ENCODE peak calls at places on chromosomes 1 and 21, in five cellular contexts. E, H, B, A and F are unnamed samples.

GRCh38 chr1:228646717-228647522 is 88.4 kb upstream of the RHOU start:
- DNase-seq in E (peak; percentile 34), H (peak; percentile 10), B (peak; percentile 57), A (peak; percentile 81), F (peak; percentile 38)

GRCh38 chr1:51916587-51917405 is 38.3 kb upstream of the NRDC start:
- DNase-seq in E (peak; percentile 63), H (no peak), B (peak; percentile 77), A (peak; percentile 51), F (no peak)

GRCh38 chr1:212975607-212975918 is 25.2 kb downstream of the VASH2 start:
- DNase-seq in E (no peak), H (no peak), B (no peak), A (peak; percentile 37), F (no peak)

GRCh38 chr21:17925000-17925610 is 105.9 kb upstream of the C21orf91 start:
- DNase-seq in E (peak; percentile 41), H (peak; percentile 59), B (peak; percentile 78), A (peak; percentile 66), F (peak; percentile 41)

GRCh38 chr21:42939581-42940413 is 14.4 kb upstream of the ERVH48-1 start:
- DNase-seq in E (peak; percentile 88), H (no peak), B (peak; percentile 98), A (peak; percentile 97), F (peak; percentile 82)

GRCh38 chr1:42990757-42991346 is 32.2 kb upstream of the SLC2A1 start:
- DNase-seq in E (no peak), H (no peak), B (no peak), A (no peak), F (no peak)

GRCh38 chr1:203173566-203173965 is 2.1 kb downstream of the MYBPH start:
- DNase-seq in E (no peak), H (peak; percentile 17), B (no peak), A (no peak), F (no peak)

GRCh38 chr1:166141969-166142368 is 24.8 kb downstream of the FAM78B start:
- DNase-seq in E (no peak), H (no peak), B (no peak), A (no peak), F (no peak)

GRCh38 chr21:33265664-33266049 is 510 bp upstream of the IL10RB start:
- DNase-seq in E (no peak), H (peak; percentile 70), B (peak; percentile 45), A (peak; percentile 28), F (no peak)

GRCh38 chr1:42757892-42758275 is 8.9 kb downstream of the P3H1 start:
- DNase-seq in E (no peak), H (no peak), B (peak; percentile 62), A (no peak), F (no peak)

GRCh38 chr1:16076003-16076870 is 2.8 kb upstream of the FAM131C start:
- DNase-seq in E (peak; percentile 94), H (no peak), B (peak; percentile 91), A (peak; percentile 95), F (no peak)

GRCh38 chr1:87200875-87201638 is 127.6 kb upstream of the LMO4 start:
- DNase-seq in E (no peak), H (no peak), B (peak; percentile 73), A (no peak), F (no peak)

GRCh38 chr1:222053790-222054294 is 312.0 kb upstream of the DUSP10 start:
- DNase-seq in E (no peak), H (no peak), B (peak; percentile 24), A (no peak), F (no peak)

GRCh38 chr21:45880097-45881068 is 101.2 kb upstream of the COL6A1 start:
- DNase-seq in E (peak; percentile 53), H (peak; percentile 58), B (peak; percentile 44), A (peak; percentile 78), F (peak; percentile 40)

GRCh38 chr1:91680556-91680955 is 179.9 kb downstream of the CDC7 start:
- DNase-seq in E (no peak), H (no peak), B (no peak), A (no peak), F (peak; percentile 54)

GRCh38 chr1:162663589-162664030 is 31.3 kb downstream of the DDR2 start:
- DNase-seq in E (peak; percentile 74), H (no peak), B (peak; percentile 52), A (peak; percentile 90), F (no peak)

GRCh38 chr1:183137782-183138181 is 48.3 kb upstream of the LAMC2 start:
- DNase-seq in E (no peak), H (no peak), B (no peak), A (no peak), F (no peak)

GRCh38 chr1:119674110-119674509 is 26.0 kb upstream of the ZNF697 start:
- DNase-seq in E (peak; percentile 86), H (no peak), B (peak; percentile 92), A (peak; percentile 44), F (peak; percentile 94)

GRCh38 chr1:2068951-2069350 is 18.7 kb downstream of the PRKCZ start:
- DNase-seq in E (no peak), H (no peak), B (no peak), A (no peak), F (no peak)

GRCh38 chr1:16720403-16721223 is 19.7 kb upstream of the RNU1-4 start:
- DNase-seq in E (peak; percentile 14), H (peak; percentile 2), B (no peak), A (no peak), F (no peak)

GRCh38 chr1:13700521-13701273 is 709 bp downstream of the PRDM2 start:
- DNase-seq in E (no peak), H (peak; percentile 74), B (no peak), A (peak; percentile 30), F (peak; percentile 25)

GRCh38 chr1:214439352-214440119 is 111.9 kb downstream of the PTPN14 start:
- DNase-seq in E (no peak), H (no peak), B (peak; percentile 100), A (peak; percentile 94), F (peak; percentile 92)

GRCh38 chr1:223730471-223730870 is 18.1 kb downstream of the CAPN2 start:
- DNase-seq in E (no peak), H (no peak), B (peak; percentile 50), A (no peak), F (peak; percentile 57)